ENCODE peak calls at places on chromosome 18, in four cellular contexts. D is esophagus squamous epithelium; C is heart left ventricle; J is CD4-positive, alpha-beta memory T cell. B is an unnamed sample. For H3K27me3, the result is how much of the 10 kb centered on the place peaks cover.

GRCh38 chr18:52312321-52312720 is 27.7 kb upstream of the DCC start:
- DNase-seq in C (no peak), D (no peak), J (no peak), B (no peak)

GRCh38 chr18:2406544-2406943 is 164.8 kb downstream of the METTL4 start:
- DNase-seq in C (no peak), D (no peak), J (no peak), B (no peak)

GRCh38 chr18:58229162-58229561 is 185.1 kb downstream of the NEDD4L start:
- DNase-seq in C (no peak), D (no peak), J (no peak), B (no peak)

GRCh38 chr18:58005885-58006523 is 38.0 kb upstream of the NEDD4L start:
- DNase-seq in J (no peak), D (no peak), C (no peak), B (no peak)

GRCh38 chr18:40489301-40489700 is 1465.7 kb upstream of the PIK3C3 start:
- DNase-seq in C (no peak), J (no peak), D (no peak), B (no peak)

GRCh38 chr18:40387130-40387821 is 1567.8 kb upstream of the PIK3C3 start:
- DNase-seq in J (no peak), C (no peak), D (no peak), B (no peak)

GRCh38 chr18:50879302-50880107 is 587 bp downstream of the ME2 start:
- DNase-seq in J (peak), D (no peak), C (peak), B (no peak)

GRCh38 chr18:46916551-46917107 is 678 bp downstream of the PIAS2 start:
- DNase-seq in J (peak), C (no peak), D (no peak), B (no peak)

GRCh38 chr18:63867368-63867767 is 20.1 kb upstream of the SERPINB2 start:
- DNase-seq in D (no peak), C (no peak), J (no peak), B (no peak)

GRCh38 chr18:56083889-56084288 is 495.9 kb upstream of the TCF4 start:
- DNase-seq in D (no peak), J (no peak), C (no peak), B (no peak)

GRCh38 chr18:48790226-48790863 is 160.4 kb downstream of the SMAD7 start:
- DNase-seq in J (no peak), D (no peak), C (peak), B (peak)

GRCh38 chr18:70457788-70458187 is 168.9 kb downstream of the SOCS6 start:
- DNase-seq in C (no peak), D (no peak), J (no peak), B (no peak)

GRCh38 chr18:12253027-12253426 is 1.1 kb upstream of the CIDEA start:
- DNase-seq in J (no peak), D (no peak), C (no peak), B (no peak)

GRCh38 chr18:29779096-29779495 is 1263.4 kb downstream of the DSC3 start:
- DNase-seq in C (no peak), J (no peak), D (no peak), B (no peak)

GRCh38 chr18:29840101-29840500 is 1202.4 kb downstream of the DSC3 start:
- DNase-seq in C (no peak), D (no peak), J (no peak), B (no peak)

GRCh38 chr18:37420315-37420880 is 145.2 kb downstream of the CELF4 start:
- DNase-seq in J (no peak), C (no peak), D (no peak), B (no peak)

GRCh38 chr18:61850756-61851155 is 42.1 kb downstream of the RNF152 start:
- DNase-seq in C (no peak), D (no peak), J (no peak), B (no peak)

GRCh38 chr18:79695269-79695668 is 15.7 kb downstream of the CTDP1 start:
- DNase-seq in C (no peak), J (no peak), D (no peak), B (no peak)

GRCh38 chr18:22822841-22823508 is 110.2 kb upstream of the RBBP8 start:
- DNase-seq in D (no peak), J (no peak), C (no peak), B (no peak)

GRCh38 chr18:22639026-22639463 is 221.3 kb upstream of the CTAGE1 start:
- DNase-seq in J (no peak), D (no peak), C (no peak), B (no peak)

GRCh38 chr18:59416818-59417217 is 57.8 kb upstream of the LMAN1 start:
- DNase-seq in J (no peak), D (no peak), C (no peak), B (no peak)

GRCh38 chr18:11055721-11056120 is 93.6 kb downstream of the PIEZO2 start:
- DNase-seq in C (no peak), J (no peak), D (no peak), B (no peak)
- H3K27ac ChIP-seq in C (no peak), J (no peak), D (no peak), B (no peak)

DNA sequence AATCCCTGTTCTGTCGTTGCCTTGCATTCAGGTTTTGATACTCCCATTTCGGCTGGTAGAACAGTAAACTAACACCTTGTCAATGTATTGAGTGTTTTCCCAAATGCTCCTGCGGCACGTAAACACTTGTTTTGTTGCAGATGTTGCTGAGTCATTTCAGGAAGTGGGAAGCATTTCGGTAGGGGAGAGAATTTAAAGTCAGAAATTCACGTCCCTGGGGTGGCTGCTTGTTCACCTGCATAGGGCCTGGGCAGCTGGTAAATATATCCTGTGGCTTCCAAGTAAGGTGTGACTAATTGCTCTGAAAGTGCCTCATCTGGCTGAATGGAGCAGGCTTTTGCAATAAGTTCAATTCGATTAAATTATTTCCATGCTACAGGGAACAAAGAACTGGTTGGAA is 5.1 kb downstream of the GALR1 start:
- DNase-seq in J (no peak), D (no peak), C (no peak), B (no peak)
- H3K27me3 ChIP-seq in J (under half), D (under half), C (under half), B (under half)

GRCh38 chr18:26336572-26336971 is 110.3 kb downstream of the TAF4B start:
- DNase-seq in J (no peak), D (no peak), C (no peak), B (no peak)
- H3K27ac ChIP-seq in J (no peak), D (no peak), C (no peak), B (no peak)

GRCh38 chr18:4842287-4842686 is 354.8 kb downstream of the AKAIN1 start:
- DNase-seq in C (no peak), J (no peak), D (no peak), B (no peak)
- H3K27me3 ChIP-seq in C (under half), J (under half), D (under half), B (under half)

GRCh38 chr18:3458378-3458777 is 8.4 kb downstream of the TGIF1 start:
- DNase-seq in C (no peak), J (peak), D (no peak), B (no peak)
- H3K27ac ChIP-seq in C (no peak), J (peak), D (peak), B (no peak)

DNA sequence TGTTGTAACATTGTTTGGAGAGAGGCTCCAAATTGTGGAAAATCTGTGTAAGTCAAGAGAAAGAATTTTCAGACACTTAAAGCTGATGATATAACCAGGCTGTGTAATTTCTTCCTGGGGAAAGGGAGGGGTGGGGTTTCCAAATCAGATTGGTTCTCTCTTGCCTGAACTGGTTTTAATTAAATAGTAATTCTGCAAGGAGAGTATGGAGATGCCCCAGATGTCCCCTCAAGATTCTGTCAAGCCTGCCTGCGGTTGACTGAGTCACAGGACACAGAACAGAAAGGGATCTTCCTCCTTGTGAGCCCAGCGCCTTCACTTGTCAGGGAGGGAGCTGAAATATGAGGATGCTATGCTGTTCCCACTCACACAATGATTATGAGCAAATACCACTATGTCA is 54.5 kb downstream of the C18orf63 start:
- DNase-seq in J (no peak), C (no peak), D (no peak), B (no peak)
- H3K27me3 ChIP-seq in J (under half), C (under half), D (under half), B (under half)

DNA sequence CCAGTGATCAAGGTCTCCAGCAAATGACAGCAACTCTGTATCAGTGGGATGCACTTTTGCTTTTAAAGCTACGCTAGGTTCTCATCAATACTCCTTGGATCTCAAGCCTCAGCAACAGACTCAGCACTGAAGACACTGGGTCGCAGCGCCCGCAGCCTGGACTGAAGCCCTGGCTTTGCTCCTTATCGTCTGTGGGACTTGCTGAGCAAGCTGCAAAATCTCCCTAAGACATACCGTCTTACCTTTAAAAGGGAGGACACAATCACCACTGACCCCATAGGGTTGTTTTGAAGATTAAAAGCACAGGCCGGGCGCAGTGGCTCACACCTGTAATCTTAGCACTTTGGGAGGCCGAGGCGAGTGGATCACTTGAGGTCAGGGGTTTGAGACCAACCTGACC is 8.1 kb downstream of the CYB5A start:
- DNase-seq in J (no peak), D (no peak), C (no peak), B (no peak)
- H3K27ac ChIP-seq in J (no peak), D (peak), C (peak), B (no peak)

GRCh38 chr18:72542993-72543361 is 1.2 kb downstream of the CBLN2 start:
- DNase-seq in J (no peak), C (no peak), D (no peak), B (no peak)
- H3K27me3 ChIP-seq in J (under half), C (under half), D (under half), B (under half)